ENCODE peak calls at places on chromosomes 6 and 20, in six cellular contexts. E is Ammon's horn, V is pancreas, J is Daoy, W is astrocyte, P is HT-29. D is an unnamed sample.

GRCh38 chr6:30135147-30135546 is 793 bp upstream of the TRIM40 start:
- DNase-seq in E (no peak), V (no peak), J (no peak), W (no peak), P (no peak), D (no peak)

GRCh38 chr6:142246960-142247359 is 54.8 kb upstream of the ADGRG6 start:
- DNase-seq in E (no peak), V (no peak), J (no peak), W (no peak), P (no peak), D (no peak)

GRCh38 chr6:18551228-18551627 is 164.1 kb downstream of the RNF144B start:
- DNase-seq in E (no peak), V (no peak), J (peak), W (peak), P (no peak), D (peak)

GRCh38 chr6:11374036-11375010 is 141.9 kb upstream of the NEDD9 start:
- DNase-seq in E (peak), V (no peak), J (no peak), W (no peak), P (no peak), D (peak)

GRCh38 chr6:52136055-52136454 is 48.6 kb upstream of the PKHD1 start:
- DNase-seq in E (no peak), V (no peak), J (no peak), W (no peak), P (no peak), D (no peak)

GRCh38 chr20:25003002-25003401 is 10.5 kb upstream of the APMAP start:
- DNase-seq in E (no peak), V (no peak), J (no peak), W (no peak), P (no peak), D (no peak)

GRCh38 chr20:31837896-31838397 is 7.5 kb downstream of the FOXS1 start:
- DNase-seq in E (no peak), V (no peak), J (peak), W (peak), P (no peak), D (peak)

GRCh38 chr20:21361266-21361665 is 36.1 kb downstream of the NKX2-4 start:
- DNase-seq in E (no peak), V (no peak), J (no peak), W (peak), P (no peak), D (peak)